ENCODE peak calls at places on chromosomes 2 and 18, in six cellular contexts. One of them, this sample, is unnamed.

GRCh38 chr2:99863236-99863913 is 279.0 kb downstream of the AFF3 start:
- DNase-seq in activated T-cell treated with anti-CD3 and anti-CD28 coated beads, Interleukin-2, amount 50 U/mL, for 72 hours: no peak
- DNase-seq in stimulated activated CD8-positive, alpha-beta memory T cell treated with anti-CD3 and anti-CD28 coated beads, Interleukin-2, amount 100 ng/mL, for 1 hour: no peak
- DNase-seq in Caki2: no peak
- DNase-seq in EL: peak; percentile 84
- DNase-seq in fibroblast of the conjunctiva: no peak
- DNase-seq in this sample: no peak

GRCh38 chr2:24086241-24086640 is 1.6 kb upstream of the TP53I3 start:
- DNase-seq in activated T-cell treated with anti-CD3 and anti-CD28 coated beads, Interleukin-2, amount 50 U/mL, for 72 hours: no peak
- DNase-seq in EL: no peak
- DNase-seq in Caki2: no peak
- DNase-seq in stimulated activated CD8-positive, alpha-beta memory T cell treated with anti-CD3 and anti-CD28 coated beads, Interleukin-2, amount 100 ng/mL, for 1 hour: no peak
- DNase-seq in fibroblast of the conjunctiva: no peak
- DNase-seq in this sample: no peak

GRCh38 chr2:26333286-26333685 is 12.7 kb upstream of the SELENOI start:
- DNase-seq in Caki2: peak; percentile 61
- DNase-seq in activated T-cell treated with anti-CD3 and anti-CD28 coated beads, Interleukin-2, amount 50 U/mL, for 72 hours: no peak
- DNase-seq in stimulated activated CD8-positive, alpha-beta memory T cell treated with anti-CD3 and anti-CD28 coated beads, Interleukin-2, amount 100 ng/mL, for 1 hour: no peak
- DNase-seq in EL: no peak
- DNase-seq in fibroblast of the conjunctiva: no peak
- DNase-seq in this sample: no peak

GRCh38 chr2:105652014-105652796 is 92.5 kb upstream of the NCK2 start:
- DNase-seq in Caki2: no peak
- DNase-seq in stimulated activated CD8-positive, alpha-beta memory T cell treated with anti-CD3 and anti-CD28 coated beads, Interleukin-2, amount 100 ng/mL, for 1 hour: no peak
- DNase-seq in activated T-cell treated with anti-CD3 and anti-CD28 coated beads, Interleukin-2, amount 50 U/mL, for 72 hours: no peak
- DNase-seq in EL: no peak
- DNase-seq in fibroblast of the conjunctiva: no peak
- DNase-seq in this sample: no peak

GRCh38 chr2:170525566-170525900 is 189.6 kb upstream of the SP5 start:
- DNase-seq in Caki2: peak; percentile 53
- DNase-seq in activated T-cell treated with anti-CD3 and anti-CD28 coated beads, Interleukin-2, amount 50 U/mL, for 72 hours: no peak
- DNase-seq in stimulated activated CD8-positive, alpha-beta memory T cell treated with anti-CD3 and anti-CD28 coated beads, Interleukin-2, amount 100 ng/mL, for 1 hour: no peak
- DNase-seq in EL: peak; percentile 97
- DNase-seq in fibroblast of the conjunctiva: peak; percentile 95
- DNase-seq in this sample: no peak

GRCh38 chr2:105919826-105920225 is 175.1 kb downstream of the NCK2 start:
- DNase-seq in EL: peak; percentile 46
- DNase-seq in activated T-cell treated with anti-CD3 and anti-CD28 coated beads, Interleukin-2, amount 50 U/mL, for 72 hours: peak; percentile 57
- DNase-seq in Caki2: no peak
- DNase-seq in stimulated activated CD8-positive, alpha-beta memory T cell treated with anti-CD3 and anti-CD28 coated beads, Interleukin-2, amount 100 ng/mL, for 1 hour: peak; percentile 22
- DNase-seq in fibroblast of the conjunctiva: peak; percentile 37
- DNase-seq in this sample: no peak

GRCh38 chr2:134491796-134492441 is 226.9 kb downstream of the TMEM163 start:
- DNase-seq in Caki2: no peak
- DNase-seq in fibroblast of the conjunctiva: no peak
- DNase-seq in activated T-cell treated with anti-CD3 and anti-CD28 coated beads, Interleukin-2, amount 50 U/mL, for 72 hours: no peak
- DNase-seq in EL: peak; percentile 3
- DNase-seq in stimulated activated CD8-positive, alpha-beta memory T cell treated with anti-CD3 and anti-CD28 coated beads, Interleukin-2, amount 100 ng/mL, for 1 hour: no peak
- DNase-seq in this sample: no peak

GRCh38 chr2:100213595-100213994 is 71.2 kb upstream of the AFF3 start:
- DNase-seq in Caki2: no peak
- DNase-seq in stimulated activated CD8-positive, alpha-beta memory T cell treated with anti-CD3 and anti-CD28 coated beads, Interleukin-2, amount 100 ng/mL, for 1 hour: no peak
- DNase-seq in EL: no peak
- DNase-seq in activated T-cell treated with anti-CD3 and anti-CD28 coated beads, Interleukin-2, amount 50 U/mL, for 72 hours: no peak
- DNase-seq in fibroblast of the conjunctiva: no peak
- DNase-seq in this sample: no peak

GRCh38 chr18:42176599-42176998 is 221.6 kb downstream of the PIK3C3 start:
- DNase-seq in stimulated activated CD8-positive, alpha-beta memory T cell treated with anti-CD3 and anti-CD28 coated beads, Interleukin-2, amount 100 ng/mL, for 1 hour: no peak
- DNase-seq in activated T-cell treated with anti-CD3 and anti-CD28 coated beads, Interleukin-2, amount 50 U/mL, for 72 hours: no peak
- DNase-seq in fibroblast of the conjunctiva: no peak
- DNase-seq in EL: no peak
- DNase-seq in Caki2: no peak
- DNase-seq in this sample: no peak

This sample was measured in HuH-7.